ENCODE peak calls at places on chromosomes 11 and 22, in six cellular contexts. R, G, L, U, F and D are unnamed samples.

GRCh38 chr11:44858796-44859527 is 91.7 kb downstream of the TP53I11 start:
- DNase-seq in R (no peak), G (peak), L (no peak), U (peak), F (no peak), D (no peak)

GRCh38 chr11:117195761-117196160 is 3.4 kb upstream of the TAGLN start:
- DNase-seq in R (no peak), G (no peak), L (no peak), U (peak), F (no peak), D (no peak)

GRCh38 chr22:24593810-24594568 is 1.1 kb upstream of the LRRC75B start:
- DNase-seq in R (no peak), G (no peak), L (no peak), U (peak), F (no peak), D (no peak)

GRCh38 chr22:25351631-25352293 is 132.3 kb downstream of the CRYBB2 start:
- DNase-seq in R (no peak), G (no peak), L (no peak), U (no peak), F (no peak), D (no peak)

GRCh38 chr22:23068832-23069385 is 1.4 kb upstream of the GNAZ start:
- DNase-seq in R (no peak), G (no peak), L (no peak), U (peak), F (no peak), D (no peak)

GRCh38 chr11:123546515-123546914 is 107.9 kb downstream of the SCN3B start:
- DNase-seq in R (peak), G (peak), L (no peak), U (no peak), F (no peak), D (no peak)

GRCh38 chr22:42856179-42856864 is 751 bp downstream of the ARFGAP3 start:
- DNase-seq in R (no peak), G (peak), L (no peak), U (peak), F (peak), D (no peak)

GRCh38 chr11:65502274-65502851 is 3.5 kb downstream of the MALAT1 start:
- DNase-seq in R (no peak), G (peak), L (peak), U (no peak), F (no peak), D (peak)

GRCh38 chr22:24989541-24989951 is 37.0 kb downstream of the KIAA1671 start:
- DNase-seq in R (no peak), G (peak), L (no peak), U (no peak), F (no peak), D (no peak)

GRCh38 chr11:15692739-15693138 is 578.0 kb downstream of the INSC start:
- DNase-seq in R (no peak), G (peak), L (peak), U (no peak), F (no peak), D (no peak)

GRCh38 chr22:33126881-33127280 is 68.7 kb upstream of the SYN3 start:
- DNase-seq in R (no peak), G (no peak), L (peak), U (no peak), F (no peak), D (no peak)

GRCh38 chr22:39723899-39724351 is 153.4 kb downstream of the CACNA1I start:
- DNase-seq in R (no peak), G (peak), L (peak), U (no peak), F (no peak), D (no peak)

GRCh38 chr11:57290288-57290687 is 34.5 kb downstream of the TNKS1BP1 start:
- DNase-seq in R (no peak), G (peak), L (peak), U (no peak), F (no peak), D (no peak)

GRCh38 chr22:49658902-49659280 is 168.8 kb downstream of the BRD1 start:
- DNase-seq in R (no peak), G (no peak), L (no peak), U (peak), F (no peak), D (no peak)

GRCh38 chr22:40310081-40310770 is 36.1 kb upstream of the ADSL start:
- DNase-seq in R (peak), G (peak), L (peak), U (no peak), F (no peak), D (peak)

GRCh38 chr11:94988748-94989147 is 15.2 kb downstream of the KDM4D start:
- DNase-seq in R (no peak), G (no peak), L (no peak), U (no peak), F (no peak), D (no peak)

GRCh38 chr22:45689195-45689594 is 17.6 kb downstream of the ATXN10 start:
- DNase-seq in R (no peak), G (no peak), L (no peak), U (no peak), F (no peak), D (no peak)

GRCh38 chr11:834371-835316 is 1.9 kb downstream of the CD151 start:
- DNase-seq in R (no peak), G (peak), L (peak), U (peak), F (peak), D (no peak)

GRCh38 chr11:110463153-110463552 is 33.4 kb downstream of the FDX1 start:
- DNase-seq in R (no peak), G (peak), L (peak), U (no peak), F (peak), D (no peak)

GRCh38 chr22:38165929-38166593 is 15.6 kb downstream of the PLA2G6 start:
- DNase-seq in R (no peak), G (no peak), L (no peak), U (peak), F (no peak), D (no peak)

GRCh38 chr22:33328789-33329296 is 270.7 kb upstream of the SYN3 start:
- DNase-seq in R (no peak), G (peak), L (peak), U (no peak), F (no peak), D (no peak)

GRCh38 chr11:122697636-122698167 is 42.2 kb downstream of the UBASH3B start:
- DNase-seq in R (no peak), G (peak), L (peak), U (no peak), F (no peak), D (no peak)

GRCh38 chr22:48959496-48959895 is 868.2 kb downstream of the BRD1 start:
- DNase-seq in R (no peak), G (no peak), L (no peak), U (no peak), F (no peak), D (no peak)

GRCh38 chr11:1480555-1481482 is 5.8 kb downstream of the MOB2 start:
- DNase-seq in R (no peak), G (no peak), L (no peak), U (peak), F (no peak), D (no peak)

GRCh38 chr22:31958625-31959239 is 14.4 kb downstream of the YWHAH start:
- DNase-seq in R (no peak), G (no peak), L (no peak), U (peak), F (no peak), D (no peak)

GRCh38 chr22:36457688-36458450 is 23.6 kb downstream of the TXN2 start:
- DNase-seq in R (no peak), G (peak), L (peak), U (peak), F (peak), D (no peak)

DNA sequence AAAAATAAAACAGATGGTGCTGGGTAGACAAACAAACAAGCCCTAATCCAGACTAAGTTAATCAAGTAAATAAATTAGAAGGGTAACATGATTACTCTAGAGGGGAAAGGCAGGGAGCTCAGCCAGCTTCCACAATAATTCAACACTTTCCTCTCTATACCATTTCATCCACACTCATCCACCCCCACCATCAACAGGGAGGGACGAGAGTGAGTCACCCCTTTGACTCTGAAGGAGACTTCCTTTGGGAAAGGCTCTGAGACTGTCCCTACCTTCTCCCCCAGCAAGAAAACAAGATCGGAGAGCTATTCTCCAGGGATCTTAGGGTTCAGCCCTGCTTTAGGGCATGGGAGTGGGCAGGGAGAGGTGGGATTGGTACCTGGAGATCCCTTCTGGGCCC is 33.1 kb downstream of the TRIM66 start:
- DNase-seq in R (no peak), G (peak), L (peak), U (no peak), F (no peak), D (no peak)
- H3K4me3 ChIP-seq in R (no peak), G (no peak), L (no peak), U (no peak), F (no peak), D (no peak)

GRCh38 chr11:100682247-100682969 is 4.7 kb upstream of the ARHGAP42 start:
- DNase-seq in R (no peak), G (peak), L (peak), U (no peak), F (no peak), D (no peak)
- TF ChIP-seq CTCF in R (peak), G (peak), L (peak), U (peak), F (peak), D (peak)

GRCh38 chr11:33735166-33735425 is 1.1 kb downstream of the CD59 start:
- DNase-seq in R (no peak), G (no peak), L (no peak), U (no peak), F (no peak), D (no peak)

GRCh38 chr11:33733978-33734377 is 2.2 kb downstream of the CD59 start:
- DNase-seq in R (no peak), G (no peak), L (no peak), U (no peak), F (no peak), D (no peak)

GRCh38 chr11:33732176-33732575 is 4.0 kb downstream of the CD59 start:
- DNase-seq in R (no peak), G (no peak), L (no peak), U (no peak), F (no peak), D (no peak)

GRCh38 chr11:33734441-33735165 is 1.6 kb downstream of the CD59 start:
- DNase-seq in R (no peak), G (peak), L (peak), U (no peak), F (no peak), D (no peak)

GRCh38 chr11:33730716-33731115 is 5.5 kb downstream of the CD59 start:
- DNase-seq in R (no peak), G (no peak), L (no peak), U (no peak), F (no peak), D (no peak)
- H3K4me3 ChIP-seq in R (no peak), G (no peak), L (no peak), U (no peak), F (no peak), D (no peak)

GRCh38 chr22:41403532-41404318 is 22.0 kb downstream of the TEF start:
- DNase-seq in R (no peak), G (peak), L (peak), U (peak), F (peak), D (peak)

GRCh38 chr22:41398921-41399320 is 17.2 kb downstream of the TEF start:
- DNase-seq in R (no peak), G (no peak), L (no peak), U (no peak), F (no peak), D (no peak)

GRCh38 chr22:41397143-41397811 is 15.5 kb downstream of the TEF start:
- DNase-seq in R (no peak), G (no peak), L (no peak), U (no peak), F (no peak), D (no peak)

GRCh38 chr22:41405588-41405987 is 23.8 kb downstream of the TEF start:
- DNase-seq in R (no peak), G (no peak), L (no peak), U (no peak), F (no peak), D (no peak)

GRCh38 chr22:41401781-41402648 is 20.3 kb downstream of the TEF start:
- DNase-seq in R (peak), G (peak), L (peak), U (peak), F (peak), D (peak)
- TF ChIP-seq CTCF in R (no peak), G (no peak), L (no peak), U (no peak), F (no peak), D (no peak)

DNA sequence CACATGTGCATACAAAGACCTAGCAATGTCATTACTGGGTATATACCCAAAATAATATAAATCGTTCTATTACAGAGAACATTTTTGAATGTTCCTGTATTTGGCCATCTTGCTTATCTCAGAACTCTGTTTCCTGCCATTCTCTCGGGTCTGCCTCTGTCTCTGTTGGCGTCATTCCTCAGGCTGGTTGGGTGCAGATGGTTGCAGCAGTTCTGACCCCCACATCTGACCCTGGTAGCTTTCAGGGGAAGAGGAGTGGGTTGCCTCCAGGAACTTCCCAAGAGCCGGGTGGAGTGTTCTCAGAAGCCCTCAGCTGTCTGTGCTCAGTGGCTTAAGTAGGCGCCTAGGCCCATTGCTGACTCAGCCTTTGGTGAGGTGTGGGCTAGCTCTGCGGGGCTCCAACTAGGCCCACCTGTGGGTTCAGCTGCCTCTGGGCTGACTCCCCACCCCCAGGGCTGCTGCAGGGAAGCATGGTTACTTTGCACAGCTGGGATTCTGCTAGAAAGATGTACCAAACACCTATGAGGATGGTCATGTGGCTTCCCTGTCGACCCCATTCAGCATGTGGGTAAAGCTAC is 114.0 kb downstream of the TBC1D22A start:
- DNase-seq in R (no peak), G (no peak), L (no peak), U (no peak), F (no peak), D (no peak)
- H3K4me3 ChIP-seq in R (no peak), G (no peak), L (no peak), U (no peak), F (no peak), D (no peak)

GRCh38 chr11:59668950-59669610 is at the start of gene PATL1:
- DNase-seq in R (peak), G (peak), L (peak), U (peak), F (peak), D (peak)

GRCh38 chr11:59666969-59667368 is 1.9 kb downstream of the PATL1 start:
- DNase-seq in R (no peak), G (peak), L (peak), U (no peak), F (no peak), D (no peak)

GRCh38 chr11:59669611-59670009 is 773 bp upstream of the PATL1 start:
- DNase-seq in R (no peak), G (peak), L (peak), U (peak), F (peak), D (no peak)

GRCh38 chr11:59667812-59668187 is 1.0 kb downstream of the PATL1 start:
- DNase-seq in R (no peak), G (no peak), L (no peak), U (no peak), F (no peak), D (no peak)

DNA sequence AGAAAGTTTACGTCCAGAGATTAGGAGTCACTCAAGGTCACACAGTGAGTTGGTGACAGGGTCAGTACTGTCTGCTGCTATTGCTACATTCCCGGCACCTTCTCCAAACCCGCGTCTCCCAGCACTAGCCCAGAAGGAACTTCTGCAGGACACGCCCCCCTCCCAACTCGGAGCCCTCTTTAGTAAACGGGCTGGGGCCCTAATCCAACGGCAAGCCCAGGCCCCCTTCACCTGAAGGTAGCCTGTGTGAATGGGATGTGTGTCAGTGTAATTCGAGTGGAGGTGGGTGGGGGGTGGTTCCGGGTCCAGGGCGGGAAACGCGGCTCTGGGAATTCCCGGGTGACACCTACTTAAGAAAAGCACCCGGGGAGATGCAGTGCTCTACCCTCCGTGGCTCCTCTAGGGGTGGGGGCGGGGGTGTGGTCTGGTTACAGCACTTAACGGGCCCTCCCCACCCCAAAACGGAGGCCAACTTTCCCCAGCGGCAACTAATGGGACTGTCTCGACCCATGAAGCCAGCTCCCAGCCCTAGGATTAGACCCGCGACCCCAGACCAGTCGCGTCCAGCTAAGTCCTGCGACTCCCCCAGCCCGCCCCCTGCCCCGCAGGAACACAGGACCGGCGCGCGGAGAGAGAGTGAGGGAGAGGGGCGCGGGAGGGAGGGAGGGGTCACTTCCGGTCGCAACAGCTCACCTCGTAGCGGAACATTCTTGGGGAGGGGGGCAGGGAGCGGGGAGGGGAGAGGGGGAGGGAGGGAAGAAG is 468 bp downstream of the PATL1 start:
- DNase-seq in R (no peak), G (peak), L (peak), U (peak), F (peak), D (no peak)
- TF ChIP-seq CTCF in R (peak), G (no peak), L (peak), U (no peak), F (no peak), D (no peak)